ENCODE peak calls at places on chromosomes 1 and 21, in five cellular contexts. E is K562, D is H1, T is HCT116, X is GM12878. V is an unnamed sample.

GRCh38 chr1:68218485-68218884 is 13.8 kb downstream of the WLS start:
- DNase-seq in E (no peak), D (no peak), T (no peak), X (no peak), V (no peak)

GRCh38 chr1:227744668-227745067 is 9.4 kb downstream of the SNAP47 start:
- DNase-seq in E (no peak), D (no peak), T (no peak), X (no peak), V (no peak)

GRCh38 chr1:171438441-171438840 is 46.9 kb upstream of the PRRC2C start:
- DNase-seq in E (no peak), D (no peak), T (peak), X (no peak), V (peak)

GRCh38 chr1:51237313-51237700 is 1.2 kb downstream of the RNF11 start:
- DNase-seq in E (no peak), D (no peak), T (no peak), X (no peak), V (no peak)

GRCh38 chr1:18234790-18235242 is 127.2 kb downstream of the IGSF21 start:
- DNase-seq in E (peak), D (peak), T (peak), X (no peak), V (no peak)

GRCh38 chr1:117541003-117541402 is 64.8 kb upstream of the TENT5C start:
- DNase-seq in E (no peak), D (no peak), T (no peak), X (no peak), V (no peak)

GRCh38 chr1:214637722-214638473 is 34.9 kb downstream of the CENPF start:
- DNase-seq in E (peak), D (no peak), T (peak), X (no peak), V (peak)

GRCh38 chr1:100188617-100189016 is 10.6 kb upstream of the LRRC39 start:
- DNase-seq in E (no peak), D (no peak), T (no peak), X (peak), V (no peak)

GRCh38 chr1:150619576-150620509 is 9.6 kb downstream of the ENSA start:
- DNase-seq in E (peak), D (no peak), T (no peak), X (no peak), V (peak)

GRCh38 chr1:17687125-17687524 is 68.0 kb upstream of the ACTL8 start:
- DNase-seq in E (no peak), D (no peak), T (no peak), X (no peak), V (no peak)

GRCh38 chr1:204363335-204364114 is 3.8 kb upstream of the PLEKHA6 start:
- DNase-seq in E (peak), D (no peak), T (peak), X (peak), V (peak)

GRCh38 chr1:188497020-188497419 is 1668.3 kb downstream of the PLA2G4A start:
- DNase-seq in E (no peak), D (no peak), T (no peak), X (no peak), V (no peak)

GRCh38 chr1:96214982-96215381 is 506.6 kb upstream of the PTBP2 start:
- DNase-seq in E (no peak), D (no peak), T (no peak), X (no peak), V (no peak)

GRCh38 chr1:247588060-247588459 is at the start of gene OR2G2:
- DNase-seq in E (no peak), D (no peak), T (no peak), X (no peak), V (no peak)

GRCh38 chr1:112172294-112172882 is 182.9 kb upstream of the KCND3 start:
- DNase-seq in E (peak), D (peak), T (no peak), X (no peak), V (peak)

GRCh38 chr1:8666394-8667167 is 150.9 kb downstream of the RERE start:
- DNase-seq in E (no peak), D (no peak), T (no peak), X (no peak), V (peak)

GRCh38 chr1:160795951-160796383 is at the start of gene LY9:
- DNase-seq in E (no peak), D (no peak), T (no peak), X (peak), V (no peak)

GRCh38 chr1:162390396-162391185 is 9.1 kb downstream of the C1orf226 start:
- DNase-seq in E (no peak), D (no peak), T (no peak), X (no peak), V (no peak)

GRCh38 chr1:176884286-176884685 is 280.2 kb downstream of the ASTN1 start:
- DNase-seq in E (no peak), D (no peak), T (no peak), X (no peak), V (no peak)

GRCh38 chr1:228007054-228007800 is 429 bp downstream of the WNT3A start:
- DNase-seq in E (no peak), D (no peak), T (no peak), X (no peak), V (no peak)

GRCh38 chr1:23370744-23371710 is 1.4 kb upstream of the ZNF436 start:
- DNase-seq in E (peak), D (peak), T (no peak), X (no peak), V (peak)

GRCh38 chr1:42999308-42999707 is 40.6 kb upstream of the SLC2A1 start:
- DNase-seq in E (no peak), D (no peak), T (no peak), X (no peak), V (no peak)

GRCh38 chr21:14236180-14236579 is 20.2 kb downstream of the RBM11 start:
- DNase-seq in E (no peak), D (no peak), T (no peak), X (no peak), V (no peak)

GRCh38 chr1:157403203-157403602 is 149.1 kb downstream of the FCRL5 start:
- DNase-seq in E (peak), D (peak), T (peak), X (no peak), V (no peak)

GRCh38 chr1:9106286-9106685 is 22.6 kb downstream of the GPR157 start:
- DNase-seq in E (no peak), D (no peak), T (no peak), X (no peak), V (no peak)

GRCh38 chr1:38744452-38745350 is 114.9 kb downstream of the RRAGC start:
- DNase-seq in E (peak), D (no peak), T (no peak), X (no peak), V (no peak)

GRCh38 chr21:41215856-41216408 is 48.0 kb downstream of the BACE2 start:
- DNase-seq in E (no peak), D (no peak), T (no peak), X (no peak), V (no peak)

GRCh38 chr1:202639500-202639899 is 70.8 kb downstream of the SYT2 start:
- DNase-seq in E (peak), D (no peak), T (no peak), X (no peak), V (no peak)

DNA sequence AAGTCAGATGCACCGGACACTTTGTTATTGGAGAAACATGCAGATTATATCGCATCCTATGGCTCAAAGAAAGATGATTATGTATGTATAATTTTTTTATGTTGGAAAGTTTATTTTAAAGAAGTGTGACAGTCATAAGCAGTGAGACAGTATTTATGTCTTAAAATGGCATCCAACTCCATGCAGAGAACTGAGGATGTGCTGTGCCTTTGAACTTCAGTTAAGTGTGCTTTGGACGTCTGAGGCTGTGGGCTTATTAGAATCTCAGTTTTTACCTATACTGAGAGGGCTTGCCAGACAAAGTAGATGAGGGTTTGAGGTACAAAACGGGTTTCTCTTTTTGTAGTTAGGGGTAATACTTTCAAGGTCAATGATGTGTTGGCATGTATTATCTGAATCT is 1.5 kb downstream of the RABGGTB start:
- DNase-seq in E (peak), D (no peak), T (no peak), X (no peak), V (no peak)
- H3K9ac ChIP-seq in E (peak), D (peak), T (peak), X (peak), V (peak)

DNA sequence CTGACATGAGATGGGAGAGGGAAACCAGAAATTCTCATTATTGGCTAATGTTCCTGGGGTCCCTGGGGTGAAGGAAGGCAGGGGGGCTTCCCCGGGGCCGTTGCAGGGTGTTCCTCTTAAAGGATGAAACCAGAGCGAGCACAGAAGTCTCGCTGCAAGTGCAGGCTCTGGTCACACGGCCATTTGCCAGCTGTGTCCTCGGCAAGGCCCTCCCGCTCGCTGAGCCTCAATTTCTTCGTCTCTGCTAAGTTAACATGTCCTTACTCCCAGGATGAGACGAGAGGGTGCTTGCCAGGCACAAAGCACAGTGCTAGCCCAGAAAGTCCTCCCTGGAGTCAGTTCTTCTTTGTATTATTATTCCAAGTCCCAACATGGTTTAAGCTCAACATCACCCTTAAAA is 511.9 kb downstream of the NPHP4 start:
- DNase-seq in E (no peak), D (no peak), T (no peak), X (no peak), V (no peak)
- H2AFZ ChIP-seq in E (no peak), D (no peak), T (no peak), X (no peak), V (no peak)

GRCh38 chr21:33372582-33372981 is 30.6 kb upstream of the IFNGR2 start:
- DNase-seq in E (no peak), D (no peak), T (no peak), X (no peak), V (no peak)

GRCh38 chr21:33377221-33377620 is 26.0 kb upstream of the IFNGR2 start:
- DNase-seq in E (no peak), D (no peak), T (no peak), X (no peak), V (no peak)

GRCh38 chr21:33374874-33375644 is 28.2 kb upstream of the IFNGR2 start:
- DNase-seq in E (no peak), D (no peak), T (no peak), X (no peak), V (no peak)

GRCh38 chr21:33373451-33373850 is 29.8 kb upstream of the IFNGR2 start:
- DNase-seq in E (no peak), D (no peak), T (no peak), X (no peak), V (no peak)

DNA sequence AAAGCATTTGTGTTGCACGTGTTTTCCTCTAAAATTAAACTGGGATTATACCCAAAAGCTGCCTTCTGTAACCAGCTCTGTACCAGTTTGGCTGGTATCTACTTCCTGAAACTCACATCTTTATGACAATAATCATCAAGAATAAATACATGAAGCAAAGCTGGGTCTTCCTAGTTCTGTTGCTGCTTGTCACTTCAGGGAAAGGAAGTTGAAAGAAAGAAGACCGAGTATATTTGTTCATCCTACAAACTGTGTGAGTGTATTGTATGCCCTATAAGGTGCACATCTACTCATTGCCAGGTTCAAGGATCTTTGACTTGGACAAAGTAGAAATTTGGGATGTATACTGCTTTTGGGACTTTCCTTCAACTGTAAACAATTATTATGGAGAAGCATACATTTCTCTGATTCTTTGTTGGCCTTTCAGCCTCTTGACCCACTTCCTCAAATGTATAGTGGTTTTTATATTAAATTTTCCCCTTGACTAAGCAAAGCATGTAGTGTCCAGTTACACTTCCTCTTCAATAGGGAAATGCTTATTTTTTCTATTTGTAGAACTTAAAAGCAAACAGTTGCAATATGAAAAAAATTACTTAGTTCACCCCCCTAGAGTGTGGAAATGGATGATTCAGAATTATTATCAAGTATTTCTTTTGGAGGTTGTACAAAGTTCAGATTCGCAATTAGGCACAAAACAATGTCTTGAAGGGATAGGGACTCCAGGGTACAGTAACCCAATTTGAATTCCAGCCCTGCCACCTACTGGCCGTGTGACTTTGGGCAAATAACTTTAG is 28.9 kb upstream of the IFNGR2 start:
- DNase-seq in E (peak), D (no peak), T (peak), X (no peak), V (peak)
- TF ChIP-seq MAX in E (no peak), D (no peak), T (no peak), X (no peak), V (no peak)

GRCh38 chr1:224331326-224331725 is 1.4 kb upstream of the NVL start:
- DNase-seq in E (no peak), D (no peak), T (no peak), X (no peak), V (no peak)

GRCh38 chr1:224331824-224332223 is 1.9 kb upstream of the NVL start:
- DNase-seq in E (no peak), D (no peak), T (no peak), X (no peak), V (no peak)

GRCh38 chr1:224329842-224330753 is at the start of gene NVL:
- DNase-seq in E (peak), D (peak), T (peak), X (peak), V (peak)

GRCh38 chr1:224333309-224333926 is 3.4 kb upstream of the NVL start:
- DNase-seq in E (peak), D (no peak), T (peak), X (peak), V (peak)

GRCh38 chr1:224333939-224334701 is 4.1 kb upstream of the NVL start:
- DNase-seq in E (peak), D (no peak), T (no peak), X (peak), V (peak)
- H3K9ac ChIP-seq in E (peak), D (no peak), T (no peak), X (no peak), V (no peak)

GRCh38 chr1:154386643-154387352 is 18.3 kb upstream of the IL6R start:
- DNase-seq in E (peak), D (no peak), T (no peak), X (no peak), V (no peak)
- H2AFZ ChIP-seq in E (peak), D (no peak), T (no peak), X (no peak), V (no peak)

GRCh38 chr1:78229344-78229743 is 183.6 kb downstream of the GIPC2 start:
- DNase-seq in E (no peak), D (no peak), T (no peak), X (no peak), V (no peak)
- TF ChIP-seq MAX in E (no peak), D (no peak), T (no peak), X (no peak), V (no peak)

GRCh38 chr21:46094401-46095105 is 3.4 kb upstream of the COL6A2 start:
- DNase-seq in E (no peak), D (no peak), T (no peak), X (no peak), V (no peak)
- H3K9ac ChIP-seq in E (no peak), D (no peak), T (no peak), X (no peak), V (no peak)

DNA sequence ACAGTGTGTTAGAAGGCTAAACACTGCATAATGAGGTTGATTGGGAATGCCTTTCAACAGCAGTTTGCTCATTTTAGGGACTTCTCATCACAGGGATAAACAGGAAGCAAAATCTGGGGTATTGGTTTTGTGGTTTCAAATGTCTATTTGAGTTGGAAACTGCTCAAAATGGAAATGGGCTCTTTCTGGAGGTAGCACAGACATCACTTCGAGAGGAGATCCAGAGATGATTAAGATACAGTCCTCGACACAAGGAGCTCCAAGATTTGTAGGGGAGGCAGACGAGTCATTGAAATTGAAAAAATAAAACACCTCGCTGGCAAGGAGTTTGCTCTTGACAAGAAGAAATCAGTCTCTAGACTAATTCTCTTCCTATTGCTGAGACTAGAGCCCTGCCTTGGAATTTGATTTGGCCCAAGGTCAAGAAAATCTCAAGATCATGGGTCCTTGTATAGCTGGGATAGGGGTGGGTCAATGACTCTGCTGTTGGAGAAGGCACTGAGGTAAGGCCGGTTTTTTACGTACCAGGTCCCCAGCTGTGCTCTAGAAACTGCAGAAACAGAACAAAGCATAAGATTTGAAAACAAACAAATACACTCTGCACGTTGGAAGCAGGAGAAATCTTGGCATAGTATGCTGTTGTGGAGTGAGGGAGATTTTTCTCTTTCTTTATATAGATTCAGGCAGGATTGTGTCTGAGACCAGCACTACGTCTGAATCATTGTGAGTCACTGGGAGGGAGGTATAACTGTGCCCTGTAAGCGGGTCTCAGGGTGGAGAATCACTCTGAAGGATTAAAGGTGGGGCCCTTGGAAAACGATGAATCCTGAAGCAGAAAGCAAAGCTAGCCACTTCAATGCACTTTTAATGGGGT is 17.7 kb upstream of the KLHDC8A start:
- DNase-seq in E (no peak), D (no peak), T (peak), X (no peak), V (no peak)
- H2AFZ ChIP-seq in E (no peak), D (no peak), T (peak), X (no peak), V (no peak)

GRCh38 chr21:35508389-35508888 is 459.3 kb upstream of the RUNX1 start:
- DNase-seq in E (peak), D (peak), T (peak), X (no peak), V (no peak)
- TF ChIP-seq MAX in E (no peak), D (peak), T (no peak), X (no peak), V (no peak)

GRCh38 chr1:242585616-242586354 is 61.3 kb upstream of the PLD5 start:
- DNase-seq in E (no peak), D (no peak), T (no peak), X (no peak), V (no peak)
- H3K9ac ChIP-seq in E (no peak), D (no peak), T (no peak), X (no peak), V (no peak)